ENCODE peak calls at places on chromosomes 13 and 19, in seven cellular contexts. S is lower lobe of right lung, U is ovary, C is A673, G is Peyer's patch, K is psoas muscle, W is testis. E is an unnamed sample. For H3K4me1, the result is how much of the 10 kb centered on the place peaks cover.

GRCh38 chr13:111388851-111389500 is 68.5 kb downstream of the TEX29 start:
- DNase-seq in S (no peak), U (no peak), C (peak), G (peak), K (no peak), W (no peak), E (no peak)

GRCh38 chr13:82947121-82948077 is 934.9 kb downstream of the SLITRK1 start:
- DNase-seq in S (no peak), U (no peak), C (no peak), G (no peak), K (no peak), W (no peak), E (no peak)

GRCh38 chr19:49125025-49125731 is 5.8 kb downstream of the PPFIA3 start:
- DNase-seq in S (no peak), U (no peak), C (no peak), G (peak), K (no peak), W (no peak), E (peak)

GRCh38 chr19:18650468-18651001 is 13.7 kb downstream of the KLHL26 start:
- DNase-seq in S (no peak), U (peak), C (no peak), G (peak), K (peak), W (peak), E (peak)

GRCh38 chr13:22193070-22193469 is 522.2 kb downstream of the FGF9 start:
- DNase-seq in S (no peak), U (no peak), C (no peak), G (no peak), K (no peak), W (no peak), E (no peak)

GRCh38 chr19:1232652-1233360 is 5.0 kb downstream of the CBARP start:
- DNase-seq in S (no peak), U (peak), C (no peak), G (peak), K (no peak), W (peak), E (no peak)

GRCh38 chr19:47280183-47280797 is 5.6 kb downstream of the INAFM1 start:
- DNase-seq in S (peak), U (peak), C (peak), G (peak), K (no peak), W (peak), E (peak)

GRCh38 chr19:46766569-46767317 is 20.5 kb upstream of the STRN4 start:
- DNase-seq in S (peak), U (no peak), C (peak), G (peak), K (peak), W (peak), E (peak)

GRCh38 chr19:44626067-44626624 is 12.8 kb downstream of the IGSF23 start:
- DNase-seq in S (no peak), U (no peak), C (no peak), G (no peak), K (no peak), W (no peak), E (no peak)

GRCh38 chr19:2962018-2962670 is 15.2 kb upstream of the TLE6 start:
- DNase-seq in S (no peak), U (peak), C (peak), G (peak), K (no peak), W (peak), E (peak)

GRCh38 chr19:16899566-16900075 is 10.8 kb downstream of the F2RL3 start:
- DNase-seq in S (peak), U (no peak), C (no peak), G (peak), K (no peak), W (peak), E (peak)

GRCh38 chr19:28874742-28875141 is 338.2 kb downstream of the UQCRFS1 start:
- DNase-seq in S (no peak), U (no peak), C (no peak), G (no peak), K (no peak), W (no peak), E (no peak)

GRCh38 chr13:97068146-97068545 is 73.9 kb upstream of the OXGR1 start:
- DNase-seq in S (no peak), U (no peak), C (no peak), G (no peak), K (no peak), W (no peak), E (no peak)

GRCh38 chr13:70385852-70386251 is 277.6 kb upstream of the KLHL1 start:
- DNase-seq in S (no peak), U (no peak), C (no peak), G (no peak), K (no peak), W (no peak), E (no peak)

GRCh38 chr13:27034678-27035111 is 136.9 kb downstream of the USP12 start:
- DNase-seq in S (no peak), U (no peak), C (no peak), G (no peak), K (no peak), W (no peak), E (no peak)
- H3K4me3 ChIP-seq in S (peak), U (no peak), C (no peak), G (no peak), K (no peak), W (no peak), E (no peak)

DNA sequence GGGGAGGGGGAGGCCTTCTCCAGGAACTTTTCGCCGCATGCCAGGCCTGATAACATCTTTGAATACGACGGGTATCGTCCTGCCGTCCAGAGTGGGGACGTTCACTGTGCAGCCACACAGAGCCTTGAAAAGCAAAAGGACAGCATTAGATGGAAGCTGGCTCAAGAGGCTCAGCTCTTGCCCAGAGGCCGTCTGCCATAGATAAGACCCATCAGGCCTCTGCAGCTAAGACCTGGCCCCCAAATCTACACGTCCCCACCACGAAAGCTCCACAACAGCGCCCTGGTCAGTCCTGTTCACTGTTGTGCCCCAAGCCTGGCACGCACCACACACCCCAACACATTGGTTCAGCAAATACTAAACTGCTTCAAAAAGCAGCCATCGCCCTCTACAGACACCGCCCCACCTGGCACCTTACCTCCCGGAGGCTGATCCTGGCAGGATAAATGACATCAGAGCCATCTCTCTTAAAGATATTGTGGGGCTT is 2.1 kb downstream of the DNAJB1 start:
- DNase-seq in S (no peak), U (no peak), C (no peak), G (peak), K (no peak), W (no peak), E (peak)
- H3K4me1 ChIP-seq in S (half or more), U (under half), C (under half), G (under half), K (under half), W (under half), E (under half)

DNA sequence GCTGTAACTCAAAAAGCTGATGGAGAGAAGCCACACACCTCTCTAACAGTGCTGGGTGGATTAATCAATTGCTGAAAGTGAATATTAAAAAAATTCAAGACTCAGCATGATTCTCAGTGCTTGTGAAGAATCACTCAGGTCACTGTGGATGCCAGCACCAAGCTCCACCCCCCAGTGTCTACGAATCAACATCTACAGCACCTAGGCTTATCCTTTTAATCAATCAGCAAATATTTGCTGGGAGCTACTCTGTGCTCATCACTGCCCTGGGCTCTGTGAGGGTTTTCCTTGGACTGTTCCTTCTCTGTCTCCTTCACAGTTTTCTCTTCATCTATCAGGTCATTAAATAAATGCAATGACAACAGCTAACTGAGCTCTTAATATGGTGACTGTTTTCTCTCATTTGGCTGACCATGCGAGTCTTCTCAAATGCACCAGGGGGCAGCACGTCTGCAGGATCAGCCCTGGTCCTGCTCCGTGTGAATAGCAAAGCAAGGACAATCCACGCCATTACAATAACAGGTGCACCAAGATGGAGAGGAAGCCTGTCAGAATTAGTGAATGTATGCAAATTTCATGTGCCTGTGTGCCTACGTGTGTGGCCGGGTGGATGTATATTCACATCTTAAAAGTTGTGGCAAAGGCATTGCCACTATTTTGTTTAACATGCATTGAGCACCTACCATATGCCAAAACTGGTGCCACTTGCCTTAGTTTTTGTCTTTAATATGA is 14.6 kb upstream of the C13orf42 start:
- DNase-seq in S (peak), U (peak), C (peak), G (peak), K (peak), W (peak), E (no peak)
- TF ChIP-seq CTCF in S (peak), U (no peak), C (peak), G (peak), K (peak), W (peak), E (peak)

DNA sequence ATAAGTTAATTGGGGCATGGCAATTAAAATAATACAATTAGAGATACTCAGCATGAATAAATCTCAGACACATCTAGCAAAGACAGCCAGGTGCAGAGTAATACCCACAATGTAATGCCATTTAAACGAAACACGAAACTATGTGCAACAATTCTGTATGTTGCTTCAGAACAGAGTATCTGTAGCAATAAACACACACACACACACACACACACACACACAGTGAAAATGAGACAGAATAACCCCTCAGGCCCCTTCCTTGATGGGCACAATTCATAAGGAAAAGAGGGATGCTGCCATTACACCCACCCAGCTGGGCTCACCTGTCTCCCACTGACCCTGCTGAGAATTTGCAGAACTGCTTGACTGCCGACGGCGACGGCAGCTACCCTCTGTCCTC is 2.7 kb downstream of the DEDD2 start:
- DNase-seq in S (no peak), U (no peak), C (no peak), G (no peak), K (no peak), W (no peak), E (no peak)
- H3K4me3 ChIP-seq in S (peak), U (no peak), C (no peak), G (no peak), K (no peak), W (no peak), E (no peak)

GRCh38 chr19:4373601-4374441 is 26.5 kb downstream of the SH3GL1 start:
- DNase-seq in S (no peak), U (peak), C (no peak), G (no peak), K (peak), W (no peak), E (peak)
- H3K4me1 ChIP-seq in S (half or more), U (under half), C (under half), G (under half), K (half or more), W (half or more), E (half or more)